ENCODE peak calls at places on chromosomes 12 and 14, in ten cellular contexts. One of them, this sample, is unnamed.

GRCh38 chr14:24392327-24393098 is 6.3 kb upstream of the NYNRIN start:
- DNase-seq in HCT116: peak; percentile 62
- DNase-seq in astrocyte: peak; percentile 46
- DNase-seq in coronary artery: no peak
- DNase-seq in aorta: no peak
- DNase-seq in MM.1S: no peak
- DNase-seq in fibroblast of pulmonary artery: peak; percentile 75
- DNase-seq in choroid plexus epithelial cell: peak; percentile 80
- DNase-seq in CD4-positive, CD25-positive, alpha-beta regulatory T cell: no peak
- DNase-seq in neural progenitor cell: no peak
- DNase-seq in this sample: peak; percentile 25

GRCh38 chr14:98114122-98114895 is 1157.7 kb downstream of the BCL11B start:
- DNase-seq in MM.1S: no peak
- DNase-seq in choroid plexus epithelial cell: no peak
- DNase-seq in CD4-positive, CD25-positive, alpha-beta regulatory T cell: no peak
- DNase-seq in HCT116: no peak
- DNase-seq in astrocyte: peak; percentile 64
- DNase-seq in aorta: no peak
- DNase-seq in fibroblast of pulmonary artery: no peak
- DNase-seq in coronary artery: no peak
- DNase-seq in neural progenitor cell: peak; percentile 26
- DNase-seq in this sample: no peak

GRCh38 chr12:27331927-27332324 is 710 bp upstream of the BMAL2 start:
- DNase-seq in MM.1S: no peak
- DNase-seq in fibroblast of pulmonary artery: no peak
- DNase-seq in coronary artery: no peak
- DNase-seq in aorta: no peak
- DNase-seq in HCT116: no peak
- DNase-seq in CD4-positive, CD25-positive, alpha-beta regulatory T cell: no peak
- DNase-seq in neural progenitor cell: no peak
- DNase-seq in choroid plexus epithelial cell: peak; percentile 4
- DNase-seq in astrocyte: no peak
- DNase-seq in this sample: no peak

GRCh38 chr12:87311206-87311605 is 718.0 kb downstream of the C12orf50 start:
- DNase-seq in choroid plexus epithelial cell: peak; percentile 22
- DNase-seq in astrocyte: peak; percentile 24
- DNase-seq in fibroblast of pulmonary artery: peak; percentile 16
- DNase-seq in HCT116: no peak
- DNase-seq in neural progenitor cell: no peak
- DNase-seq in CD4-positive, CD25-positive, alpha-beta regulatory T cell: no peak
- DNase-seq in aorta: no peak
- DNase-seq in coronary artery: no peak
- DNase-seq in MM.1S: peak; percentile 69
- DNase-seq in this sample: no peak

GRCh38 chr12:8698132-8698829 is 490 bp downstream of the RIMKLB start:
- DNase-seq in fibroblast of pulmonary artery: peak; percentile 46
- DNase-seq in choroid plexus epithelial cell: no peak
- DNase-seq in MM.1S: no peak
- DNase-seq in coronary artery: peak; percentile 87
- DNase-seq in neural progenitor cell: peak; percentile 91
- DNase-seq in astrocyte: peak; percentile 23
- DNase-seq in CD4-positive, CD25-positive, alpha-beta regulatory T cell: peak; percentile 22
- DNase-seq in aorta: peak; percentile 85
- DNase-seq in HCT116: no peak
- DNase-seq in this sample: peak; percentile 38

GRCh38 chr12:130362060-130362459 is 24.4 kb downstream of the PIWIL1 start:
- DNase-seq in neural progenitor cell: no peak
- DNase-seq in choroid plexus epithelial cell: no peak
- DNase-seq in MM.1S: no peak
- DNase-seq in astrocyte: no peak
- DNase-seq in fibroblast of pulmonary artery: no peak
- DNase-seq in aorta: no peak
- DNase-seq in CD4-positive, CD25-positive, alpha-beta regulatory T cell: no peak
- DNase-seq in coronary artery: no peak
- DNase-seq in HCT116: no peak
- DNase-seq in this sample: no peak

GRCh38 chr14:52325126-52325525 is 11.0 kb downstream of the PTGER2 start:
- DNase-seq in CD4-positive, CD25-positive, alpha-beta regulatory T cell: no peak
- DNase-seq in aorta: no peak
- DNase-seq in MM.1S: no peak
- DNase-seq in choroid plexus epithelial cell: peak; percentile 68
- DNase-seq in astrocyte: peak; percentile 39
- DNase-seq in fibroblast of pulmonary artery: no peak
- DNase-seq in coronary artery: no peak
- DNase-seq in HCT116: no peak
- DNase-seq in neural progenitor cell: no peak
- DNase-seq in this sample: peak; percentile 18

GRCh38 chr12:110373962-110374611 is 29.4 kb downstream of the ANAPC7 start:
- DNase-seq in coronary artery: no peak
- DNase-seq in neural progenitor cell: no peak
- DNase-seq in astrocyte: no peak
- DNase-seq in fibroblast of pulmonary artery: no peak
- DNase-seq in MM.1S: no peak
- DNase-seq in HCT116: no peak
- DNase-seq in CD4-positive, CD25-positive, alpha-beta regulatory T cell: no peak
- DNase-seq in aorta: no peak
- DNase-seq in choroid plexus epithelial cell: no peak
- DNase-seq in this sample: no peak

GRCh38 chr14:35213143-35213788 is 78.9 kb upstream of the PSMA6 start:
- DNase-seq in CD4-positive, CD25-positive, alpha-beta regulatory T cell: no peak
- DNase-seq in HCT116: no peak
- DNase-seq in astrocyte: no peak
- DNase-seq in fibroblast of pulmonary artery: peak; percentile 32
- DNase-seq in aorta: no peak
- DNase-seq in MM.1S: no peak
- DNase-seq in coronary artery: no peak
- DNase-seq in choroid plexus epithelial cell: no peak
- DNase-seq in neural progenitor cell: no peak
- DNase-seq in this sample: no peak

GRCh38 chr14:92659765-92660561 is 88.5 kb downstream of the LGMN start:
- DNase-seq in aorta: peak; percentile 83
- DNase-seq in CD4-positive, CD25-positive, alpha-beta regulatory T cell: no peak
- DNase-seq in astrocyte: no peak
- DNase-seq in coronary artery: no peak
- DNase-seq in neural progenitor cell: no peak
- DNase-seq in MM.1S: no peak
- DNase-seq in choroid plexus epithelial cell: peak; percentile 68
- DNase-seq in fibroblast of pulmonary artery: peak; percentile 88
- DNase-seq in HCT116: no peak
- DNase-seq in this sample: no peak

GRCh38 chr12:31456562-31456961 is 130.6 kb upstream of the SINHCAF start:
- DNase-seq in coronary artery: no peak
- DNase-seq in MM.1S: no peak
- DNase-seq in aorta: no peak
- DNase-seq in HCT116: no peak
- DNase-seq in choroid plexus epithelial cell: no peak
- DNase-seq in CD4-positive, CD25-positive, alpha-beta regulatory T cell: no peak
- DNase-seq in neural progenitor cell: no peak
- DNase-seq in fibroblast of pulmonary artery: no peak
- DNase-seq in astrocyte: no peak
- DNase-seq in this sample: no peak

GRCh38 chr14:69741055-69741454 is 25.9 kb upstream of the SRSF5 start:
- DNase-seq in astrocyte: no peak
- DNase-seq in fibroblast of pulmonary artery: no peak
- DNase-seq in HCT116: no peak
- DNase-seq in coronary artery: no peak
- DNase-seq in neural progenitor cell: no peak
- DNase-seq in MM.1S: no peak
- DNase-seq in aorta: no peak
- DNase-seq in choroid plexus epithelial cell: no peak
- DNase-seq in CD4-positive, CD25-positive, alpha-beta regulatory T cell: no peak
- DNase-seq in this sample: no peak

GRCh38 chr12:123131291-123131831 is 19.5 kb downstream of the PITPNM2 start:
- DNase-seq in choroid plexus epithelial cell: peak; percentile 42
- DNase-seq in MM.1S: no peak
- DNase-seq in astrocyte: no peak
- DNase-seq in CD4-positive, CD25-positive, alpha-beta regulatory T cell: no peak
- DNase-seq in neural progenitor cell: no peak
- DNase-seq in HCT116: no peak
- DNase-seq in aorta: no peak
- DNase-seq in coronary artery: no peak
- DNase-seq in fibroblast of pulmonary artery: no peak
- DNase-seq in this sample: no peak

GRCh38 chr12:55932546-55932919 is 1.6 kb downstream of the DGKA start:
- DNase-seq in coronary artery: no peak
- DNase-seq in HCT116: no peak
- DNase-seq in MM.1S: no peak
- DNase-seq in aorta: no peak
- DNase-seq in neural progenitor cell: no peak
- DNase-seq in astrocyte: peak; percentile 41
- DNase-seq in CD4-positive, CD25-positive, alpha-beta regulatory T cell: no peak
- DNase-seq in choroid plexus epithelial cell: peak; percentile 39
- DNase-seq in fibroblast of pulmonary artery: peak; percentile 57
- DNase-seq in this sample: no peak

GRCh38 chr12:65840793-65841670 is 16.7 kb downstream of the HMGA2 start:
- DNase-seq in MM.1S: no peak
- DNase-seq in HCT116: no peak
- DNase-seq in choroid plexus epithelial cell: no peak
- DNase-seq in fibroblast of pulmonary artery: no peak
- DNase-seq in CD4-positive, CD25-positive, alpha-beta regulatory T cell: no peak
- DNase-seq in coronary artery: no peak
- DNase-seq in neural progenitor cell: no peak
- DNase-seq in aorta: no peak
- DNase-seq in astrocyte: no peak
- DNase-seq in this sample: no peak

GRCh38 chr12:116317986-116318737 is 40.7 kb upstream of the MED13L start:
- DNase-seq in MM.1S: no peak
- DNase-seq in neural progenitor cell: no peak
- DNase-seq in fibroblast of pulmonary artery: no peak
- DNase-seq in HCT116: no peak
- DNase-seq in astrocyte: no peak
- DNase-seq in CD4-positive, CD25-positive, alpha-beta regulatory T cell: no peak
- DNase-seq in coronary artery: no peak
- DNase-seq in choroid plexus epithelial cell: no peak
- DNase-seq in aorta: no peak
- DNase-seq in this sample: no peak

GRCh38 chr12:20885116-20885515 is 74.6 kb downstream of the SLCO1B3 start:
- DNase-seq in neural progenitor cell: no peak
- DNase-seq in astrocyte: no peak
- DNase-seq in fibroblast of pulmonary artery: no peak
- DNase-seq in choroid plexus epithelial cell: peak; percentile 37
- DNase-seq in coronary artery: no peak
- DNase-seq in MM.1S: no peak
- DNase-seq in aorta: no peak
- DNase-seq in HCT116: no peak
- DNase-seq in CD4-positive, CD25-positive, alpha-beta regulatory T cell: no peak
- DNase-seq in this sample: no peak

GRCh38 chr12:53750812-53751335 is 905 bp downstream of the CISTR start:
- DNase-seq in MM.1S: no peak
- DNase-seq in neural progenitor cell: peak; percentile 67
- DNase-seq in fibroblast of pulmonary artery: peak; percentile 24
- DNase-seq in choroid plexus epithelial cell: no peak
- DNase-seq in astrocyte: peak; percentile 16
- DNase-seq in coronary artery: no peak
- DNase-seq in CD4-positive, CD25-positive, alpha-beta regulatory T cell: no peak
- DNase-seq in aorta: no peak
- DNase-seq in HCT116: no peak
- DNase-seq in this sample: peak; percentile 41
- H3K4me3 ChIP-seq in MM.1S: peak overlapping the region; percentile 55
- H3K4me3 ChIP-seq in neural progenitor cell: peak overlapping the region; percentile 67
- H3K4me3 ChIP-seq in fibroblast of pulmonary artery: peak overlapping the region; percentile 32
- H3K4me3 ChIP-seq in choroid plexus epithelial cell: peak overlapping the region; percentile 29
- H3K4me3 ChIP-seq in astrocyte: peak overlapping the region; percentile 22
- H3K4me3 ChIP-seq in coronary artery: peak overlapping the region; percentile 78
- H3K4me3 ChIP-seq in CD4-positive, CD25-positive, alpha-beta regulatory T cell: no peak overlapping the region
- H3K4me3 ChIP-seq in aorta: peak overlapping the region; percentile 27
- H3K4me3 ChIP-seq in HCT116: no peak overlapping the region
- H3K4me3 ChIP-seq in this sample: peak overlapping the region; percentile 51

DNA sequence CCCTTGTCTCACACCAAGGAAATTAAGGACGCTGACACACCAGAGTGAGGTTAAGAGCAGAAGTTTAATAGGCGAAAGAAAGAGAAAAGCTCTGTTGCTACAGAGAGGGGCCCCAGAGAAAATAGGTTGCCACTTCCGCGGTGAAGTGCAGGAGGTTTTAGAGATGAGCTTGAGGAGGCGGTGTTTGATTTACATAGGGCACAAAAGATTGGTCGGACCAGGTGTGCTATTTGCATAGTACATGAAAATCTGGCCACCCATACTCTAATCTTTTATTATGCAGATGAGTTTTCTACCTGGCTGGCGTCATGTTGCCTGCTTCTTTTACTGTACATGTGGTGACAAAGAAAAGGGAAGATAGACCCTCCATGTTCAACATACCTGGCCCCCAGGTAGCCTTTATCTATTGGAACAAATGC is 23.3 kb upstream of the MYF6 start:
- DNase-seq in coronary artery: no peak
- DNase-seq in aorta: no peak
- DNase-seq in choroid plexus epithelial cell: no peak
- DNase-seq in MM.1S: no peak
- DNase-seq in astrocyte: no peak
- DNase-seq in HCT116: no peak
- DNase-seq in fibroblast of pulmonary artery: no peak
- DNase-seq in CD4-positive, CD25-positive, alpha-beta regulatory T cell: no peak
- DNase-seq in neural progenitor cell: peak; percentile 5
- DNase-seq in this sample: no peak
- H3K4me3 ChIP-seq in coronary artery: no peak overlapping the region
- H3K4me3 ChIP-seq in aorta: no peak overlapping the region
- H3K4me3 ChIP-seq in choroid plexus epithelial cell: no peak overlapping the region
- H3K4me3 ChIP-seq in MM.1S: no peak overlapping the region
- H3K4me3 ChIP-seq in astrocyte: no peak overlapping the region
- H3K4me3 ChIP-seq in HCT116: no peak overlapping the region
- H3K4me3 ChIP-seq in fibroblast of pulmonary artery: no peak overlapping the region
- H3K4me3 ChIP-seq in CD4-positive, CD25-positive, alpha-beta regulatory T cell: no peak overlapping the region
- H3K4me3 ChIP-seq in neural progenitor cell: no peak overlapping the region
- H3K4me3 ChIP-seq in this sample: no peak overlapping the region

GRCh38 chr12:94147377-94147990 is 893 bp upstream of the PLXNC1 start:
- DNase-seq in fibroblast of pulmonary artery: no peak
- DNase-seq in choroid plexus epithelial cell: no peak
- DNase-seq in astrocyte: no peak
- DNase-seq in aorta: no peak
- DNase-seq in HCT116: no peak
- DNase-seq in CD4-positive, CD25-positive, alpha-beta regulatory T cell: no peak
- DNase-seq in neural progenitor cell: no peak
- DNase-seq in MM.1S: peak; percentile 47
- DNase-seq in coronary artery: no peak
- DNase-seq in this sample: no peak
- H3K4me3 ChIP-seq in fibroblast of pulmonary artery: peak overlapping the region; percentile 51
- H3K4me3 ChIP-seq in choroid plexus epithelial cell: peak overlapping the region; percentile 59
- H3K4me3 ChIP-seq in astrocyte: peak overlapping the region; percentile 49
- H3K4me3 ChIP-seq in aorta: no peak overlapping the region
- H3K4me3 ChIP-seq in HCT116: no peak overlapping the region
- H3K4me3 ChIP-seq in CD4-positive, CD25-positive, alpha-beta regulatory T cell: peak overlapping the region; percentile 44
- H3K4me3 ChIP-seq in neural progenitor cell: peak overlapping the region; percentile 79
- H3K4me3 ChIP-seq in MM.1S: peak overlapping the region; percentile 68
- H3K4me3 ChIP-seq in coronary artery: peak overlapping the region; percentile 72
- H3K4me3 ChIP-seq in this sample: peak overlapping the region; percentile 38

DNA sequence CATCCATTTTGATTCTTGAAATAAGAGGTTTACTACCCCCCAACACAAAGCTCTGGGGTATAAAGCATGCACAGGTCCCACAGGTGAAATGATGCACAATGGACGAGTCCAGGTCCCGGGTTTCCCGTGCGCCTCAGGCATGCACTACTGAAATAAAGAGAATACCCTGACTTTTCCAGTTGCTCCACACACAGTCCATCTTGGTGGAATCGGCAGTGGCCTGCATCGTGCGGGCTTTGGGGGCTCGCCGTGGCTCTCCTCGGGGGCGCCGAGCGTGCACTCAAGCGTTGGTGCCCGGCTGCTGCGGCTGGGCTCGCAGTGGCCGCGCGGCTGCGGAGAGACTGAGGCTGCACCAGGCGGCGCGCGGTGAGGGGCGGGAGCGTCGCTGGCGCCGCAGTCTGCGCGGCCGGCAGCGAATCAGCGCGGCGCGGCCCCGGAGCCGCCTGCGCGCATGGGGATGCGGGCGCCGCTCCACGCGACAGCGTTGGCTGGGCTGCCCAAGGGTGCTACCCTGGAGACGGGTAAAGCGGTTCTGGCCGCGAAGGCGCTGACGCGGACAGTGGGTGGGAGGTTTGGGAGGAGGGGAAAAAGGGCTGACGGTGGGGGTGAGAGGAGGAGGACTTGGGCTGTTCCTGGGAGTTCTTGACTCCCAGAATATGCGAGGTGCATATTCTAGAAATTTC is 53.8 kb upstream of the CCDC175 start:
- DNase-seq in choroid plexus epithelial cell: peak; percentile 7
- DNase-seq in HCT116: no peak
- DNase-seq in aorta: peak; percentile 81
- DNase-seq in MM.1S: no peak
- DNase-seq in fibroblast of pulmonary artery: peak; percentile 6
- DNase-seq in astrocyte: peak; percentile 6
- DNase-seq in neural progenitor cell: peak; percentile 82
- DNase-seq in CD4-positive, CD25-positive, alpha-beta regulatory T cell: no peak
- DNase-seq in coronary artery: no peak
- DNase-seq in this sample: peak; percentile 62
- H3K4me3 ChIP-seq in choroid plexus epithelial cell: peak overlapping the region; percentile 47
- H3K4me3 ChIP-seq in HCT116: no peak overlapping the region
- H3K4me3 ChIP-seq in aorta: peak overlapping the region; percentile 45
- H3K4me3 ChIP-seq in MM.1S: no peak overlapping the region
- H3K4me3 ChIP-seq in fibroblast of pulmonary artery: peak overlapping the region; percentile 11
- H3K4me3 ChIP-seq in astrocyte: peak overlapping the region; percentile 58
- H3K4me3 ChIP-seq in neural progenitor cell: peak overlapping the region; percentile 82
- H3K4me3 ChIP-seq in CD4-positive, CD25-positive, alpha-beta regulatory T cell: no peak overlapping the region
- H3K4me3 ChIP-seq in coronary artery: peak overlapping the region; percentile 68
- H3K4me3 ChIP-seq in this sample: peak overlapping the region; percentile 52

This sample was measured in A673.